ENCODE peak calls at places on chromosomes 1 and 21, in six cellular contexts. One of them, this sample, is unnamed.

GRCh38 chr21:16633851-16634521 is 878.9 kb upstream of the CXADR start:
- DNase-seq in IMR-90: no peak
- DNase-seq in mesendoderm: no peak
- DNase-seq in H9: no peak
- DNase-seq in H1: no peak
- DNase-seq in mesenchymal stem cell: no peak
- DNase-seq in this sample: no peak

GRCh38 chr1:31064685-31065309 is 720 bp downstream of the PUM1 start:
- DNase-seq in IMR-90: peak; percentile 17
- DNase-seq in mesendoderm: peak; percentile 48
- DNase-seq in H9: no peak
- DNase-seq in H1: no peak
- DNase-seq in mesenchymal stem cell: no peak
- DNase-seq in this sample: no peak

GRCh38 chr1:109091196-109092193 is 931 bp downstream of the TMEM167B start:
- DNase-seq in IMR-90: peak; percentile 75
- DNase-seq in mesendoderm: no peak
- DNase-seq in H9: no peak
- DNase-seq in H1: no peak
- DNase-seq in mesenchymal stem cell: peak; percentile 85
- DNase-seq in this sample: no peak

GRCh38 chr1:19220991-19221390 is 10.9 kb upstream of the UBR4 start:
- DNase-seq in IMR-90: peak; percentile 66
- DNase-seq in mesendoderm: no peak
- DNase-seq in H9: no peak
- DNase-seq in H1: no peak
- DNase-seq in mesenchymal stem cell: peak; percentile 43
- DNase-seq in this sample: no peak

GRCh38 chr1:168932539-168932938 is 174.0 kb upstream of the ATP1B1 start:
- DNase-seq in IMR-90: peak; percentile 31
- DNase-seq in mesendoderm: no peak
- DNase-seq in H9: no peak
- DNase-seq in H1: no peak
- DNase-seq in mesenchymal stem cell: peak; percentile 31
- DNase-seq in this sample: no peak

GRCh38 chr1:207898260-207898659 is 12.7 kb downstream of the CD34 start:
- DNase-seq in IMR-90: no peak
- DNase-seq in mesendoderm: no peak
- DNase-seq in H9: no peak
- DNase-seq in H1: no peak
- DNase-seq in mesenchymal stem cell: no peak
- DNase-seq in this sample: no peak

GRCh38 chr1:1013922-1014617 is 773 bp downstream of the ISG15 start:
- DNase-seq in IMR-90: peak; percentile 21
- DNase-seq in mesendoderm: no peak
- DNase-seq in H9: peak; percentile 59
- DNase-seq in H1: no peak
- DNase-seq in mesenchymal stem cell: peak; percentile 14
- DNase-seq in this sample: no peak

GRCh38 chr1:117838911-117839310 is 90.5 kb downstream of the GDAP2 start:
- DNase-seq in IMR-90: peak; percentile 85
- DNase-seq in mesendoderm: no peak
- DNase-seq in H9: no peak
- DNase-seq in H1: no peak
- DNase-seq in mesenchymal stem cell: no peak
- DNase-seq in this sample: no peak

GRCh38 chr1:66916320-66916719 is 8.3 kb downstream of the DNAI4 start:
- DNase-seq in IMR-90: no peak
- DNase-seq in mesendoderm: peak; percentile 81
- DNase-seq in H9: no peak
- DNase-seq in H1: no peak
- DNase-seq in mesenchymal stem cell: peak; percentile 44
- DNase-seq in this sample: no peak

GRCh38 chr1:26218906-26219494 is 15.0 kb upstream of the CEP85 start:
- DNase-seq in IMR-90: no peak
- DNase-seq in mesendoderm: no peak
- DNase-seq in H9: no peak
- DNase-seq in H1: no peak
- DNase-seq in mesenchymal stem cell: no peak
- DNase-seq in this sample: no peak

GRCh38 chr1:234154320-234155251 is 218.7 kb upstream of the COA6 start:
- DNase-seq in IMR-90: peak; percentile 73
- DNase-seq in mesendoderm: peak; percentile 95
- DNase-seq in H9: peak; percentile 51
- DNase-seq in H1: peak; percentile 23
- DNase-seq in mesenchymal stem cell: peak; percentile 68
- DNase-seq in this sample: peak; percentile 78

GRCh38 chr1:41870076-41870562 is 48.6 kb downstream of the HIVEP3 start:
- DNase-seq in IMR-90: peak; percentile 82
- DNase-seq in mesendoderm: peak; percentile 54
- DNase-seq in H9: no peak
- DNase-seq in H1: no peak
- DNase-seq in mesenchymal stem cell: peak; percentile 83
- DNase-seq in this sample: no peak

GRCh38 chr21:37878946-37879660 is 37.2 kb downstream of the KCNJ6 start:
- DNase-seq in IMR-90: peak; percentile 93
- DNase-seq in mesendoderm: no peak
- DNase-seq in H9: no peak
- DNase-seq in H1: no peak
- DNase-seq in mesenchymal stem cell: peak; percentile 58
- DNase-seq in this sample: no peak

GRCh38 chr1:17485280-17485679 is 45.8 kb upstream of the RCC2 start:
- DNase-seq in IMR-90: peak; percentile 10
- DNase-seq in mesendoderm: peak; percentile 75
- DNase-seq in H9: peak; percentile 70
- DNase-seq in H1: peak; percentile 36
- DNase-seq in mesenchymal stem cell: no peak
- DNase-seq in this sample: no peak

GRCh38 chr1:88612783-88613182 is 71.3 kb upstream of the PKN2 start:
- DNase-seq in IMR-90: no peak
- DNase-seq in mesendoderm: no peak
- DNase-seq in H9: no peak
- DNase-seq in H1: no peak
- DNase-seq in mesenchymal stem cell: no peak
- DNase-seq in this sample: no peak

GRCh38 chr1:145805057-145805456 is 18.8 kb downstream of the RNF115 start:
- DNase-seq in IMR-90: peak; percentile 43
- DNase-seq in mesendoderm: peak; percentile 86
- DNase-seq in H9: no peak
- DNase-seq in H1: no peak
- DNase-seq in mesenchymal stem cell: no peak
- DNase-seq in this sample: no peak

GRCh38 chr1:72280714-72281113 is 1.6 kb downstream of the NEGR1 start:
- DNase-seq in IMR-90: no peak
- DNase-seq in mesendoderm: no peak
- DNase-seq in H9: no peak
- DNase-seq in H1: no peak
- DNase-seq in mesenchymal stem cell: no peak
- DNase-seq in this sample: no peak

GRCh38 chr1:245154429-245155185 is at the start of gene KIF26B:
- DNase-seq in IMR-90: peak; percentile 50
- DNase-seq in mesendoderm: peak; percentile 67
- DNase-seq in H9: peak; percentile 52
- DNase-seq in H1: no peak
- DNase-seq in mesenchymal stem cell: peak; percentile 73
- DNase-seq in this sample: peak; percentile 50

GRCh38 chr1:51444096-51444495 is 75.0 kb downstream of the EPS15 start:
- DNase-seq in IMR-90: peak; percentile 55
- DNase-seq in mesendoderm: no peak
- DNase-seq in H9: no peak
- DNase-seq in H1: no peak
- DNase-seq in mesenchymal stem cell: no peak
- DNase-seq in this sample: no peak

GRCh38 chr1:53893999-53894636 is at the start of gene DIO1:
- DNase-seq in IMR-90: no peak
- DNase-seq in mesendoderm: no peak
- DNase-seq in H9: peak; percentile 61
- DNase-seq in H1: no peak
- DNase-seq in mesenchymal stem cell: no peak
- DNase-seq in this sample: no peak

GRCh38 chr21:16587141-16587570 is 857.4 kb downstream of the USP25 start:
- DNase-seq in IMR-90: peak; percentile 65
- DNase-seq in mesendoderm: peak; percentile 58
- DNase-seq in H9: peak; percentile 41
- DNase-seq in H1: no peak
- DNase-seq in mesenchymal stem cell: no peak
- DNase-seq in this sample: no peak

GRCh38 chr1:16256478-16256877 is 19.5 kb upstream of the CPLANE2 start:
- DNase-seq in IMR-90: peak; percentile 20
- DNase-seq in mesendoderm: no peak
- DNase-seq in H9: no peak
- DNase-seq in H1: no peak
- DNase-seq in mesenchymal stem cell: no peak
- DNase-seq in this sample: no peak

GRCh38 chr1:16262067-16262466 is 25.1 kb upstream of the CPLANE2 start:
- DNase-seq in IMR-90: no peak
- DNase-seq in mesendoderm: no peak
- DNase-seq in H9: no peak
- DNase-seq in H1: no peak
- DNase-seq in mesenchymal stem cell: no peak
- DNase-seq in this sample: no peak

GRCh38 chr1:16260814-16261213 is 23.8 kb upstream of the CPLANE2 start:
- DNase-seq in IMR-90: peak; percentile 81
- DNase-seq in mesendoderm: peak; percentile 89
- DNase-seq in H9: no peak
- DNase-seq in H1: no peak
- DNase-seq in mesenchymal stem cell: peak; percentile 52
- DNase-seq in this sample: no peak

GRCh38 chr1:16257968-16258367 is 21.0 kb upstream of the CPLANE2 start:
- DNase-seq in IMR-90: no peak
- DNase-seq in mesendoderm: no peak
- DNase-seq in H9: no peak
- DNase-seq in H1: no peak
- DNase-seq in mesenchymal stem cell: no peak
- DNase-seq in this sample: no peak

GRCh38 chr1:16258591-16259135 is 21.7 kb upstream of the CPLANE2 start:
- DNase-seq in IMR-90: peak; percentile 29
- DNase-seq in mesendoderm: no peak
- DNase-seq in H9: no peak
- DNase-seq in H1: no peak
- DNase-seq in mesenchymal stem cell: no peak
- DNase-seq in this sample: no peak
- H2BK15ac ChIP-seq in IMR-90: peak overlapping the region; percentile 48
- H2BK15ac ChIP-seq in mesendoderm: no peak overlapping the region
- H2BK15ac ChIP-seq in H9: no peak overlapping the region
- H2BK15ac ChIP-seq in H1: no peak overlapping the region
- H2BK15ac ChIP-seq in mesenchymal stem cell: no peak overlapping the region
- H2BK15ac ChIP-seq in this sample: no peak overlapping the region

GRCh38 chr1:24090736-24091135 is 21.2 kb downstream of the MYOM3 start:
- DNase-seq in IMR-90: no peak
- DNase-seq in mesendoderm: no peak
- DNase-seq in H9: no peak
- DNase-seq in H1: no peak
- DNase-seq in mesenchymal stem cell: no peak
- DNase-seq in this sample: no peak

GRCh38 chr1:24093762-24094161 is 18.2 kb downstream of the MYOM3 start:
- DNase-seq in IMR-90: no peak
- DNase-seq in mesendoderm: no peak
- DNase-seq in H9: no peak
- DNase-seq in H1: no peak
- DNase-seq in mesenchymal stem cell: no peak
- DNase-seq in this sample: no peak

GRCh38 chr1:24091971-24092482 is 19.9 kb downstream of the MYOM3 start:
- DNase-seq in IMR-90: no peak
- DNase-seq in mesendoderm: no peak
- DNase-seq in H9: no peak
- DNase-seq in H1: no peak
- DNase-seq in mesenchymal stem cell: no peak
- DNase-seq in this sample: no peak

GRCh38 chr1:24094554-24094953 is 17.4 kb downstream of the MYOM3 start:
- DNase-seq in IMR-90: no peak
- DNase-seq in mesendoderm: peak; percentile 12
- DNase-seq in H9: no peak
- DNase-seq in H1: no peak
- DNase-seq in mesenchymal stem cell: no peak
- DNase-seq in this sample: no peak

GRCh38 chr1:24092979-24093378 is 19.0 kb downstream of the MYOM3 start:
- DNase-seq in IMR-90: no peak
- DNase-seq in mesendoderm: no peak
- DNase-seq in H9: no peak
- DNase-seq in H1: no peak
- DNase-seq in mesenchymal stem cell: no peak
- DNase-seq in this sample: no peak
- H2BK15ac ChIP-seq in IMR-90: no peak overlapping the region
- H2BK15ac ChIP-seq in mesendoderm: no peak overlapping the region
- H2BK15ac ChIP-seq in H9: no peak overlapping the region
- H2BK15ac ChIP-seq in H1: no peak overlapping the region
- H2BK15ac ChIP-seq in mesenchymal stem cell: no peak overlapping the region
- H2BK15ac ChIP-seq in this sample: no peak overlapping the region

GRCh38 chr1:150762559-150762958 is 3.0 kb downstream of the CTSS start:
- DNase-seq in IMR-90: no peak
- DNase-seq in mesendoderm: no peak
- DNase-seq in H9: no peak
- DNase-seq in H1: no peak
- DNase-seq in mesenchymal stem cell: no peak
- DNase-seq in this sample: no peak

GRCh38 chr1:150763018-150763417 is 2.6 kb downstream of the CTSS start:
- DNase-seq in IMR-90: no peak
- DNase-seq in mesendoderm: no peak
- DNase-seq in H9: no peak
- DNase-seq in H1: no peak
- DNase-seq in mesenchymal stem cell: peak; percentile 11
- DNase-seq in this sample: no peak

GRCh38 chr1:150763631-150764223 is 1.9 kb downstream of the CTSS start:
- DNase-seq in IMR-90: peak; percentile 15
- DNase-seq in mesendoderm: no peak
- DNase-seq in H9: no peak
- DNase-seq in H1: no peak
- DNase-seq in mesenchymal stem cell: peak; percentile 37
- DNase-seq in this sample: no peak

GRCh38 chr1:150764617-150765090 is 924 bp downstream of the CTSS start:
- DNase-seq in IMR-90: peak; percentile 97
- DNase-seq in mesendoderm: no peak
- DNase-seq in H9: no peak
- DNase-seq in H1: no peak
- DNase-seq in mesenchymal stem cell: peak; percentile 96
- DNase-seq in this sample: no peak

GRCh38 chr1:150760003-150760402 is 5.6 kb downstream of the CTSS start:
- DNase-seq in IMR-90: no peak
- DNase-seq in mesendoderm: no peak
- DNase-seq in H9: no peak
- DNase-seq in H1: no peak
- DNase-seq in mesenchymal stem cell: no peak
- DNase-seq in this sample: no peak
- H2BK15ac ChIP-seq in IMR-90: no peak overlapping the region
- H2BK15ac ChIP-seq in mesendoderm: no peak overlapping the region
- H2BK15ac ChIP-seq in H9: no peak overlapping the region
- H2BK15ac ChIP-seq in H1: no peak overlapping the region
- H2BK15ac ChIP-seq in mesenchymal stem cell: no peak overlapping the region
- H2BK15ac ChIP-seq in this sample: no peak overlapping the region

DNA sequence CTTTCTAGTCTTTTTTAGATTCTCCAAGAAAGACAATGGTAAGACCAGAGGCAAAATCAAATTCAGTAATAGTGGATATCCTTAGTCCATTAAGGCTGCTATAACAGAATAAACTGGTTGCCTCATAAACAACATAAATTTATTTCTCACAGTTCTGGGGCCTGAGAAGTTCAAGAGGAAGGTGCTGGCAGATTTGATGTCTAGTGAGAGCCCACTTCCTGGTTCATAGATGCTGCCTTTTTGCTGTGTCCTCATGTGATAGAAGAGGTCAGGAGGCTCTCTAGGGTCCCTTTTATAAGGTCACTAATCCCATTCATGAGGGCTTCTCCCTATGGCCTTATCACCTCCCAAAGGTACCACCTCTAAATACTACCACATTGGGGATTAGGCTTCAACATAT is 31.5 kb upstream of the BTG3 start:
- DNase-seq in IMR-90: no peak
- DNase-seq in mesendoderm: no peak
- DNase-seq in H9: no peak
- DNase-seq in H1: no peak
- DNase-seq in mesenchymal stem cell: no peak
- DNase-seq in this sample: no peak
- H2BK15ac ChIP-seq in IMR-90: no peak overlapping the region
- H2BK15ac ChIP-seq in mesendoderm: no peak overlapping the region
- H2BK15ac ChIP-seq in H9: no peak overlapping the region
- H2BK15ac ChIP-seq in H1: no peak overlapping the region
- H2BK15ac ChIP-seq in mesenchymal stem cell: no peak overlapping the region
- H2BK15ac ChIP-seq in this sample: no peak overlapping the region

This sample was measured in neuronal stem cell.